ENCODE peak calls at places on chromosomes 2 and 18, in nine cellular contexts. J is esophagus squamous epithelium; U is upper lobe of right lung; Q is heart left ventricle; T is bronchial epithelial cell; G is hepatocyte; F is GM12878; V is CD8-positive, alpha-beta T cell; W is BE2C. M is an unnamed sample. For H3K36me3, the result is how much of the 10 kb centered on the place peaks cover.

GRCh38 chr2:148901142-148901541 is 26.1 kb downstream of the KIF5C start:
- DNase-seq in J (no peak), U (no peak), Q (no peak), T (no peak), G (no peak), F (no peak), V (no peak), W (no peak), M (no peak)

GRCh38 chr2:200188851-200189250 is 117.6 kb upstream of the SPATS2L start:
- DNase-seq in J (no peak), U (no peak), Q (no peak), T (peak), G (no peak), F (no peak), V (no peak), W (no peak), M (no peak)

GRCh38 chr2:119350311-119350998 is 16.2 kb downstream of the C2orf76 start:
- DNase-seq in J (no peak), U (no peak), Q (no peak), T (peak), G (no peak), F (no peak), V (no peak), W (no peak), M (no peak)

GRCh38 chr2:100976634-100977391 is 25.3 kb upstream of the RPL31 start:
- DNase-seq in J (no peak), U (peak), Q (no peak), T (no peak), G (peak), F (peak), V (no peak), W (peak), M (no peak)

GRCh38 chr18:12015697-12016062 is 34.4 kb downstream of the IMPA2 start:
- DNase-seq in J (no peak), U (peak), Q (peak), T (peak), G (no peak), F (no peak), V (no peak), W (no peak), M (peak)

GRCh38 chr18:65468881-65469280 is 281.9 kb upstream of the CDH7 start:
- DNase-seq in J (no peak), U (no peak), Q (no peak), T (no peak), G (no peak), F (no peak), V (no peak), W (no peak), M (no peak)

GRCh38 chr18:37874721-37875120 is 309.1 kb upstream of the CELF4 start:
- DNase-seq in J (no peak), U (no peak), Q (no peak), T (no peak), G (no peak), F (no peak), V (no peak), W (no peak), M (no peak)

GRCh38 chr2:28751956-28752607 is 452 bp downstream of the PPP1CB start:
- DNase-seq in J (peak), U (no peak), Q (no peak), T (no peak), G (no peak), F (no peak), V (no peak), W (no peak), M (peak)

GRCh38 chr2:217749009-217749408 is 253.8 kb downstream of the TNS1 start:
- DNase-seq in J (no peak), U (no peak), Q (peak), T (no peak), G (no peak), F (no peak), V (no peak), W (peak), M (no peak)

GRCh38 chr2:28624798-28625701 is 126.6 kb upstream of the PPP1CB start:
- DNase-seq in J (no peak), U (peak), Q (peak), T (no peak), G (peak), F (peak), V (peak), W (no peak), M (peak)

GRCh38 chr2:236823976-236824375 is 254.4 kb downstream of the ACKR3 start:
- DNase-seq in J (no peak), U (no peak), Q (no peak), T (peak), G (no peak), F (no peak), V (no peak), W (no peak), M (no peak)

GRCh38 chr2:120423167-120423943 is 77.4 kb downstream of the INHBB start:
- DNase-seq in J (no peak), U (peak), Q (no peak), T (no peak), G (no peak), F (no peak), V (no peak), W (no peak), M (no peak)

GRCh38 chr2:64114063-64114911 is 29.9 kb downstream of the PELI1 start:
- DNase-seq in J (no peak), U (no peak), Q (no peak), T (peak), G (no peak), F (peak), V (no peak), W (no peak), M (no peak)

GRCh38 chr18:72648079-72648478 is 103.9 kb upstream of the CBLN2 start:
- DNase-seq in J (no peak), U (no peak), Q (no peak), T (no peak), G (no peak), F (no peak), V (no peak), W (no peak), M (no peak)

GRCh38 chr2:171390941-171391516 is 42.8 kb downstream of the METTL8 start:
- DNase-seq in J (no peak), U (no peak), Q (no peak), T (peak), G (no peak), F (no peak), V (no peak), W (no peak), M (no peak)

GRCh38 chr2:188937228-188938220 is 36.6 kb upstream of the COL3A1 start:
- DNase-seq in J (no peak), U (no peak), Q (no peak), T (peak), G (no peak), F (no peak), V (no peak), W (no peak), M (no peak)

GRCh38 chr2:48126180-48126579 is 219.9 kb upstream of the FBXO11 start:
- DNase-seq in J (no peak), U (no peak), Q (no peak), T (no peak), G (peak), F (no peak), V (no peak), W (no peak), M (no peak)

GRCh38 chr2:16281451-16282330 is 341.3 kb downstream of the MYCN start:
- DNase-seq in J (no peak), U (no peak), Q (no peak), T (peak), G (peak), F (no peak), V (no peak), W (peak), M (no peak)

GRCh38 chr2:97674396-97674795 is 4.9 kb downstream of the C2orf92 start:
- DNase-seq in J (no peak), U (no peak), Q (no peak), T (no peak), G (no peak), F (no peak), V (no peak), W (no peak), M (no peak)

GRCh38 chr2:196239622-196240587 is 68.5 kb upstream of the STK17B start:
- DNase-seq in J (peak), U (peak), Q (peak), T (peak), G (no peak), F (peak), V (peak), W (no peak), M (peak)

GRCh38 chr2:73053316-73054114 is 18.0 kb downstream of the SFXN5 start:
- DNase-seq in J (no peak), U (no peak), Q (no peak), T (no peak), G (no peak), F (no peak), V (no peak), W (no peak), M (no peak)

GRCh38 chr2:33084433-33084832 is 137.7 kb downstream of the LTBP1 start:
- DNase-seq in J (no peak), U (no peak), Q (no peak), T (no peak), G (no peak), F (no peak), V (no peak), W (no peak), M (no peak)

GRCh38 chr2:235283246-235283645 is 210.6 kb upstream of the AGAP1 start:
- DNase-seq in J (no peak), U (no peak), Q (no peak), T (no peak), G (no peak), F (no peak), V (no peak), W (no peak), M (no peak)

GRCh38 chr2:196293751-196294486 is 122.5 kb upstream of the STK17B start:
- DNase-seq in J (no peak), U (no peak), Q (no peak), T (peak), G (peak), F (no peak), V (no peak), W (no peak), M (no peak)

GRCh38 chr2:128457006-128457604 is 138.4 kb upstream of the HS6ST1 start:
- DNase-seq in J (no peak), U (peak), Q (no peak), T (no peak), G (no peak), F (no peak), V (no peak), W (no peak), M (no peak)

GRCh38 chr2:60505861-60506260 is 47.6 kb downstream of the BCL11A start:
- DNase-seq in J (no peak), U (no peak), Q (no peak), T (peak), G (no peak), F (no peak), V (no peak), W (no peak), M (no peak)

GRCh38 chr18:68925268-68925667 is 127.4 kb downstream of the CCDC102B start:
- DNase-seq in J (no peak), U (no peak), Q (no peak), T (peak), G (peak), F (no peak), V (no peak), W (no peak), M (no peak)

GRCh38 chr2:68134554-68134953 is 23.1 kb upstream of the PNO1 start:
- DNase-seq in J (no peak), U (no peak), Q (no peak), T (no peak), G (no peak), F (no peak), V (no peak), W (no peak), M (peak)
- TF ChIP-seq CTCF in J (no peak), U (no peak), Q (no peak), T (no peak), G (no peak), F (no peak), V (no peak), W (no peak), M (no peak)

GRCh38 chr2:208285853-208286252 is 19.8 kb downstream of the PIKFYVE start:
- DNase-seq in J (no peak), U (no peak), Q (no peak), T (no peak), G (no peak), F (no peak), V (no peak), W (no peak), M (no peak)
- H3K36me3 ChIP-seq in J (under half), U (half or more), Q (half or more), T (under half), G (under half), F (under half), V (under half), W (under half), M (under half)

GRCh38 chr18:13578400-13578799 is 148.0 kb downstream of the FAM210A start:
- DNase-seq in J (no peak), U (no peak), Q (no peak), T (no peak), G (no peak), F (no peak), V (peak), W (no peak), M (no peak)

GRCh38 chr18:13579874-13580273 is 146.5 kb downstream of the FAM210A start:
- DNase-seq in J (no peak), U (no peak), Q (no peak), T (no peak), G (no peak), F (no peak), V (no peak), W (no peak), M (no peak)

GRCh38 chr18:13576598-13576997 is 149.8 kb downstream of the FAM210A start:
- DNase-seq in J (no peak), U (no peak), Q (no peak), T (no peak), G (no peak), F (no peak), V (no peak), W (no peak), M (no peak)

GRCh38 chr18:13574761-13575160 is 151.6 kb downstream of the FAM210A start:
- DNase-seq in J (no peak), U (no peak), Q (no peak), T (no peak), G (no peak), F (no peak), V (no peak), W (no peak), M (no peak)

GRCh38 chr18:13577091-13577697 is 149.2 kb downstream of the FAM210A start:
- DNase-seq in J (no peak), U (no peak), Q (no peak), T (peak), G (no peak), F (peak), V (no peak), W (no peak), M (no peak)
- H3K4me3 ChIP-seq in J (no peak), U (no peak), Q (peak), T (no peak), G (no peak), F (peak), V (no peak), W (no peak), M (no peak)

GRCh38 chr2:202007015-202008011 is 26.3 kb upstream of the FZD7 start:
- DNase-seq in J (no peak), U (no peak), Q (peak), T (no peak), G (no peak), F (no peak), V (no peak), W (no peak), M (no peak)
- TF ChIP-seq CTCF in J (no peak), U (no peak), Q (no peak), T (no peak), G (no peak), F (no peak), V (no peak), W (no peak), M (no peak)

DNA sequence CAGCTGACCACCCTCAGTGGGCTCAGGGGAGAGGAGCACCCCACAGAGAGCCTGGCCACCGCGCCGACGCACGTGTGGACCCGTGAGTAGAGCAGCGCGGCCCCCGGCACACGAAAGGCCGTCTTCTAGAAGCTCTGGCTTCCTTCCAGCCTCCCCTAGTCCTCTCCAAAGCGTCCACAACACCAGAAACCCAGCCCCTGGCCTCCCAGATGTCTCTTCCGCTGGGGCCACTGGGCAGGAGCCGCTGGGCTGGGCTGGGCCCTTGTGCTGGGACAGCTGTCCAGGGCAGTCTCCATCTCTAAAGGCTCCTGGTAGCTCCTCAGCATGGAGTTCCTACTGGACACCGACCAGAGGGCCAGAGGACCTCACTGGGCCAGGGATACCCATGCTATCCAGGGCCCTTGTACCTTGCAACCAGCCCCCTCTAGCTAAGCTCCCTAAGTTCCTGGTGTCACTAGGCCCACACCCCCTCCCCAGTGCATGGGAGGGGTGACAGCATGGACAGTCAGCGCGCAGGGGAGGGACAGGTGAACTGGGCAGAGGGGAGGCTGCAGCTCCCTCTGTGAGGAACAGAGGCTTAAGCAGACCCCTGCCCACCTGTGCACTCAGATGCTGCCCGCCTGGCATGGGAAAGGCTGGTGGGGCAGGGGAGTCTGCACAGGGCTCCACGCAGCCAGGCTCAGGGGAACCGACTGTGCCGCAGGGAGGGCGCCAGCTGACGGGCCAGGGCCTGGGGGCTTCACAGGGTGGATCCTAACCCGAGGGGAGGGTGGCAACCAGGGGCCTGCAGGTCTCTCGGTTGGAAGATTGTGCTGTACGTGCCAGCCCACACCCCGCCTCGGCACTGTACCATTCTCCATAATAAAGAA is 32.9 kb downstream of the MTERF4 start:
- DNase-seq in J (no peak), U (no peak), Q (no peak), T (no peak), G (no peak), F (no peak), V (no peak), W (no peak), M (no peak)
- H3K36me3 ChIP-seq in J (under half), U (under half), Q (under half), T (under half), G (under half), F (under half), V (under half), W (under half), M (under half)

GRCh38 chr2:238139841-238140439 is 1.5 kb downstream of the KLHL30 start:
- DNase-seq in J (no peak), U (no peak), Q (no peak), T (no peak), G (no peak), F (no peak), V (no peak), W (no peak), M (no peak)

GRCh38 chr2:238138331-238139102 is at the start of gene KLHL30:
- DNase-seq in J (no peak), U (no peak), Q (peak), T (no peak), G (peak), F (no peak), V (no peak), W (no peak), M (no peak)

GRCh38 chr2:238140721-238141540 is 2.5 kb downstream of the KLHL30 start:
- DNase-seq in J (no peak), U (no peak), Q (no peak), T (no peak), G (no peak), F (no peak), V (no peak), W (no peak), M (no peak)

GRCh38 chr2:238137885-238138284 is 583 bp upstream of the KLHL30 start:
- DNase-seq in J (no peak), U (no peak), Q (no peak), T (no peak), G (no peak), F (no peak), V (no peak), W (no peak), M (no peak)

DNA sequence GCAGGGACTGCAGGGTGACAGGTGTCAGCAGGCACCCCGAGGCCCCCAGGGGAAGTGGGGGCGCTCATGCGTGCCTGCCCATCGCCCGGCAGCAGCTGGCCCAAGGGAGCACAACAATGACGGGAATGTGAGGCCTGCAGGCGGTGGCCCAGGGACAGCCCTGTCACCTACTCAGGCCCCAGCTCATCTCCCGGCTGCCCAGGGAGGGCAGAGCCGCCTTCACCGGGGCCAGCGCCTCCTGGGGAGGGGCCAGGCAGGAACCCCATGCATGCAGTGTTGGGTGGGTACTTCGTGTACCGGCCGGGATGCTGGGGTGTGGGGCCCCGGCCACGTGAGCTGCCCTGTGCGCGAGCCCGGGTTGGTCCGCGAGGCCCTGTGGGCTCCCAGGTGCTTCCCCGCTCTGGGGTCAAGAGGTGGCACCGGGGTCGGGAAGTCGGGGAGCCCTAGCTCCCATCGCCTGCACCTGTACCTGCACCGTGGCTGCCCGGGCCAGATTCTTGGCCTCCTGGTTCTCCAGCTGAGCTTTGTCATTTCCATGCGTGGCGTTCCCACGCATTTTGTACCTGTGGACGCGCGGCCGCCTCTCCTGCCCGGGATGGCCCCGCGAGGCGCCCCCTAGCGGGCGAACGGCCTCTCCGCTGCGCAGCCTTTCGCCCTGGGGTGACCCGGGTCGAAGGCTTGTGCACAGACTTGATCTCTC is 823 bp downstream of the KLHL30 start:
- DNase-seq in J (no peak), U (no peak), Q (peak), T (no peak), G (no peak), F (no peak), V (no peak), W (no peak), M (no peak)
- H3K4me3 ChIP-seq in J (peak), U (peak), Q (peak), T (no peak), G (no peak), F (no peak), V (no peak), W (no peak), M (no peak)

GRCh38 chr2:26316845-26317244 is 29.1 kb upstream of the SELENOI start:
- DNase-seq in J (no peak), U (no peak), Q (no peak), T (no peak), G (no peak), F (no peak), V (no peak), W (no peak), M (no peak)

GRCh38 chr2:26317377-26318105 is 28.4 kb upstream of the SELENOI start:
- DNase-seq in J (no peak), U (no peak), Q (no peak), T (peak), G (no peak), F (no peak), V (no peak), W (no peak), M (no peak)

GRCh38 chr2:26314243-26314642 is 31.7 kb upstream of the SELENOI start:
- DNase-seq in J (no peak), U (no peak), Q (no peak), T (no peak), G (no peak), F (no peak), V (no peak), W (no peak), M (no peak)

GRCh38 chr2:26313446-26313845 is 32.5 kb upstream of the SELENOI start:
- DNase-seq in J (no peak), U (no peak), Q (no peak), T (no peak), G (no peak), F (no peak), V (no peak), W (no peak), M (no peak)

DNA sequence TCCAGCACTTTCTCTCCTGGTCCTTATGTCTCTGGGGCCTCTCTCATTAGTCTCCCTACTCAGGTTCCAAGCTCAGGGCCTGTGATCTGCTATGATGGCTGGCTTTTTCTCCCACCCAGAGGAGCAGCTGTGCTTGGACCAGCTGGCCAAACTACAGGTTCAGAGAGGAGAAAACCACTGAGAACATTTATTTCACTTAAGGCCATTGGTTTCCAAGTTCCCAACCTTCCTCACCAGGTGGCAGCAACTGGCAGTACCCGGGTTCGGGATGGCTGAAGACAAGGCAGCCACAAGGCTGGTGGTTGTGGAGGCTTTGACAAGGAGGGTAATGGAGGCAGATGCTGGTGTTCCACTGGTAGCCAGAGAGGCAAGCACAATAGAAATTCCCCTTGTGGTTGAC is 29.9 kb upstream of the SELENOI start:
- DNase-seq in J (no peak), U (no peak), Q (no peak), T (no peak), G (no peak), F (no peak), V (no peak), W (no peak), M (no peak)
- TF ChIP-seq CTCF in J (no peak), U (no peak), Q (no peak), T (peak), G (no peak), F (no peak), V (no peak), W (peak), M (no peak)